ENCODE peak calls at places on chromosomes 7 and 10, in nine cellular contexts. One of them, this sample, is unnamed.

GRCh38 chr10:49058341-49059255 is 56.7 kb downstream of the VSTM4 start:
- DNase-seq in stomach: no peak
- DNase-seq in suprapubic skin: no peak
- DNase-seq in GM23338: no peak
- DNase-seq in HCT116: no peak
- DNase-seq in sigmoid colon: no peak
- DNase-seq in spleen: no peak
- DNase-seq in prostate gland: no peak
- DNase-seq in GM12892: no peak
- DNase-seq in this sample: no peak

GRCh38 chr7:6618621-6619020 is 3.2 kb downstream of the ZNF853 start:
- DNase-seq in GM12892: no peak
- DNase-seq in GM23338: no peak
- DNase-seq in prostate gland: no peak
- DNase-seq in spleen: no peak
- DNase-seq in HCT116: no peak
- DNase-seq in sigmoid colon: no peak
- DNase-seq in stomach: no peak
- DNase-seq in suprapubic skin: no peak
- DNase-seq in this sample: no peak

GRCh38 chr10:84593546-84593945 is 265.2 kb downstream of the CCSER2 start:
- DNase-seq in stomach: no peak
- DNase-seq in suprapubic skin: no peak
- DNase-seq in GM12892: no peak
- DNase-seq in spleen: peak
- DNase-seq in HCT116: no peak
- DNase-seq in sigmoid colon: no peak
- DNase-seq in GM23338: no peak
- DNase-seq in prostate gland: no peak
- DNase-seq in this sample: no peak

GRCh38 chr10:69397972-69398371 is 18.7 kb downstream of the TACR2 start:
- DNase-seq in GM23338: no peak
- DNase-seq in HCT116: no peak
- DNase-seq in spleen: no peak
- DNase-seq in GM12892: no peak
- DNase-seq in suprapubic skin: no peak
- DNase-seq in prostate gland: no peak
- DNase-seq in sigmoid colon: no peak
- DNase-seq in stomach: no peak
- DNase-seq in this sample: no peak

GRCh38 chr10:52423369-52423768 is 109.3 kb downstream of the DKK1 start:
- DNase-seq in GM23338: no peak
- DNase-seq in GM12892: no peak
- DNase-seq in sigmoid colon: no peak
- DNase-seq in stomach: no peak
- DNase-seq in suprapubic skin: no peak
- DNase-seq in spleen: no peak
- DNase-seq in prostate gland: no peak
- DNase-seq in HCT116: no peak
- DNase-seq in this sample: no peak

GRCh38 chr7:151247611-151248176 is 800 bp downstream of the SMARCD3 start:
- DNase-seq in HCT116: no peak
- DNase-seq in spleen: peak
- DNase-seq in suprapubic skin: no peak
- DNase-seq in GM12892: no peak
- DNase-seq in stomach: no peak
- DNase-seq in prostate gland: no peak
- DNase-seq in GM23338: no peak
- DNase-seq in sigmoid colon: peak
- DNase-seq in this sample: no peak

GRCh38 chr10:60424971-60425370 is 35.3 kb upstream of the ANK3 start:
- DNase-seq in GM23338: no peak
- DNase-seq in stomach: no peak
- DNase-seq in spleen: no peak
- DNase-seq in suprapubic skin: no peak
- DNase-seq in HCT116: no peak
- DNase-seq in sigmoid colon: no peak
- DNase-seq in GM12892: no peak
- DNase-seq in prostate gland: no peak
- DNase-seq in this sample: no peak

GRCh38 chr10:8116926-8117493 is 62.5 kb downstream of the GATA3 start:
- DNase-seq in suprapubic skin: no peak
- DNase-seq in spleen: no peak
- DNase-seq in sigmoid colon: no peak
- DNase-seq in HCT116: no peak
- DNase-seq in GM23338: no peak
- DNase-seq in stomach: no peak
- DNase-seq in GM12892: no peak
- DNase-seq in prostate gland: no peak
- DNase-seq in this sample: no peak

GRCh38 chr10:132549416-132549815 is 11.8 kb downstream of the INPP5A start:
- DNase-seq in stomach: peak
- DNase-seq in HCT116: no peak
- DNase-seq in suprapubic skin: peak
- DNase-seq in GM12892: no peak
- DNase-seq in prostate gland: no peak
- DNase-seq in spleen: peak
- DNase-seq in GM23338: no peak
- DNase-seq in sigmoid colon: no peak
- DNase-seq in this sample: peak

GRCh38 chr10:34280599-34281374 is 534.3 kb downstream of the PARD3 start:
- DNase-seq in GM12892: no peak
- DNase-seq in sigmoid colon: peak
- DNase-seq in prostate gland: peak
- DNase-seq in GM23338: peak
- DNase-seq in HCT116: no peak
- DNase-seq in suprapubic skin: no peak
- DNase-seq in spleen: no peak
- DNase-seq in stomach: no peak
- DNase-seq in this sample: no peak
- TF ChIP-seq POLR2AphosphoS5 in GM12892: no peak
- TF ChIP-seq POLR2AphosphoS5 in sigmoid colon: peak
- TF ChIP-seq POLR2AphosphoS5 in prostate gland: peak
- TF ChIP-seq POLR2AphosphoS5 in GM23338: no peak
- TF ChIP-seq POLR2AphosphoS5 in HCT116: no peak
- TF ChIP-seq POLR2AphosphoS5 in suprapubic skin: peak
- TF ChIP-seq POLR2AphosphoS5 in spleen: no peak
- TF ChIP-seq POLR2AphosphoS5 in stomach: peak
- TF ChIP-seq POLR2AphosphoS5 in this sample: peak

GRCh38 chr10:122307669-122308486 is 36.8 kb downstream of the BTBD16 start:
- DNase-seq in HCT116: peak
- DNase-seq in GM23338: no peak
- DNase-seq in sigmoid colon: peak
- DNase-seq in prostate gland: peak
- DNase-seq in suprapubic skin: peak
- DNase-seq in spleen: no peak
- DNase-seq in stomach: no peak
- DNase-seq in GM12892: no peak
- DNase-seq in this sample: no peak
- TF ChIP-seq POLR2AphosphoS5 in HCT116: peak
- TF ChIP-seq POLR2AphosphoS5 in GM23338: no peak
- TF ChIP-seq POLR2AphosphoS5 in sigmoid colon: peak
- TF ChIP-seq POLR2AphosphoS5 in prostate gland: peak
- TF ChIP-seq POLR2AphosphoS5 in suprapubic skin: no peak
- TF ChIP-seq POLR2AphosphoS5 in spleen: no peak
- TF ChIP-seq POLR2AphosphoS5 in stomach: peak
- TF ChIP-seq POLR2AphosphoS5 in GM12892: no peak
- TF ChIP-seq POLR2AphosphoS5 in this sample: peak

DNA sequence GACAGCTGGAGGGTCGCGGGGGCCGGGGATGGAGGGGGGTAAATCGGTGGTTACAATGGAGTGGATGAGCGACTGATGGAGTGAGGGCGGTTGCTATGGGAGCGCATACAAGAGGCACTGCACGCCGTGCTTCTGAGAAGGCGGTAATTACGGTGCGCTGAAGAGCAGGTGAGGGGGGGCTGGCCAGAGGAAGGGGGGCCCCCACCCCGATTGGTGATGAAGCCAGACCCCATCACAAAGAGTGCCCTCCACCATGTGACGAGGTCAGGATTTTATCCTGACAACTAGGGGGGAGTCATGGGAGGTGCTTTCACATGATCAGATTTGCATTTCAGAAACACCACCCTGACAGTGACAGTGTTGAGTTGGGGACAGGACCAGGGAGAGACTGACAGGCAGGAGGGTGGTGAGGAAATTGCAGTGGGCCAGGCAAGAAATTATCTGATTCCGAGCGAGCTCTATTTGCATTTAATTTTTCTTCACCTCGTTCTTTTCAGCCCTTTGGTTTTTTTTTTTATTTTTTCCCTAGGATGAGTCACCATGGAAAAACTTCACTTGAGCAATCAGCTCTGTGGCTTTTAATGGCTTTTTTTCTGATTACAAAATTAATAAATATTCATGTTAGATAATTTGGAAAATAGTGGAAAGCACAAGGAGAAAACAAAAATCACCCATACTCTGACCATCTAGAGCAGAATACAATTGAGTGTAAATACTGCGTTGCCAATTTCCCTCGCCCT is 7.9 kb downstream of the CPA5 start:
- DNase-seq in prostate gland: no peak
- DNase-seq in stomach: no peak
- DNase-seq in GM23338: no peak
- DNase-seq in suprapubic skin: no peak
- DNase-seq in HCT116: no peak
- DNase-seq in spleen: no peak
- DNase-seq in GM12892: no peak
- DNase-seq in sigmoid colon: no peak
- DNase-seq in this sample: no peak
- TF ChIP-seq POLR2AphosphoS5 in prostate gland: no peak
- TF ChIP-seq POLR2AphosphoS5 in stomach: no peak
- TF ChIP-seq POLR2AphosphoS5 in GM23338: no peak
- TF ChIP-seq POLR2AphosphoS5 in suprapubic skin: no peak
- TF ChIP-seq POLR2AphosphoS5 in HCT116: no peak
- TF ChIP-seq POLR2AphosphoS5 in spleen: no peak
- TF ChIP-seq POLR2AphosphoS5 in GM12892: no peak
- TF ChIP-seq POLR2AphosphoS5 in sigmoid colon: no peak
- TF ChIP-seq POLR2AphosphoS5 in this sample: no peak

DNA sequence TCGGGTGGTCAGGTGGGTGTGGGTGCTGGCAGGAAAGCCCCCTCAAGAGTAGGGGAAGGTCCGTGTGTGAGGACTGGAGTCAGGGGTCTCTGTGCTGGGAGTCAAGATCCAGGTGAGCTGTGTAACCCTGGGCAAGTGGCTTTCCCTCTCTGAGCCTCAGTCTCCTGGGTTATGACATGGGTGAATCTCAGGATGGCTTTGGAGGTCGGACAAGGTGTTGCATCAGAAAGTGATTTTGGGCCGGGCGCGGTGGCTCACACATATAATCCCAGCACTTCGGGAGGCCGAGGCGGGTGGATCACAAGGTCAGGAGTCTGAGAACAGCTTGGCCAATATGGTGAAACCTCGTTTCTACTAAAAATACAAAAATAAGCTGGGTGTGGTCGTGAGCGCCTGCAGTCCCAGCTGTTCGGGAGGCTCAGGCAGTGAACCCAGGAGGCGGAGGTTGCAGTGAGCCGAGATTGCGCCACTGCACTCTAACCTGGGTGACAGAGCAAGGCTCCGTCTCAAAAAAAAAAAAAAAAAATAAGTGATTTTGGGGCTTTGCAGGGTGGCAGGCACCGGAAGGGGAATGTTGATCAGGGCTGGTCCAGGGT is 3.3 kb downstream of the AMZ1 start:
- DNase-seq in GM12892: no peak
- DNase-seq in stomach: no peak
- DNase-seq in HCT116: no peak
- DNase-seq in prostate gland: no peak
- DNase-seq in spleen: no peak
- DNase-seq in GM23338: no peak
- DNase-seq in sigmoid colon: no peak
- DNase-seq in suprapubic skin: no peak
- DNase-seq in this sample: no peak
- TF ChIP-seq POLR2AphosphoS5 in GM12892: no peak
- TF ChIP-seq POLR2AphosphoS5 in stomach: no peak
- TF ChIP-seq POLR2AphosphoS5 in HCT116: no peak
- TF ChIP-seq POLR2AphosphoS5 in prostate gland: no peak
- TF ChIP-seq POLR2AphosphoS5 in spleen: no peak
- TF ChIP-seq POLR2AphosphoS5 in GM23338: no peak
- TF ChIP-seq POLR2AphosphoS5 in sigmoid colon: no peak
- TF ChIP-seq POLR2AphosphoS5 in suprapubic skin: no peak
- TF ChIP-seq POLR2AphosphoS5 in this sample: no peak

This sample was measured in upper lobe of left lung.